ENCODE peak calls at places on chromosome 14, in seven cellular contexts. O is PC-3, X is fibroblast of lung, S is HCT116, V is adipocyte, Z is mammary epithelial cell, F is neuronal stem cell. P is an unnamed sample.

GRCh38 chr14:63203618-63204406 is 431 bp upstream of the RHOJ start:
- DNase-seq in O (peak; percentile 53), X (peak; percentile 99), S (no peak), V (peak; percentile 92), Z (peak; percentile 93), F (peak; percentile 48), P (no peak)

GRCh38 chr14:91873476-91874265 is 6.3 kb upstream of the TC2N start:
- DNase-seq in O (peak; percentile 53), X (peak; percentile 36), S (no peak), V (no peak), Z (peak; percentile 74), F (no peak), P (peak; percentile 91)

GRCh38 chr14:73717998-73718741 is 4.0 kb upstream of the PNMA1 start:
- DNase-seq in O (peak; percentile 1), X (peak; percentile 59), S (no peak), V (no peak), Z (no peak), F (no peak), P (no peak)

GRCh38 chr14:59159169-59159568 is 29.3 kb upstream of the DAAM1 start:
- DNase-seq in O (no peak), X (peak; percentile 61), S (no peak), V (peak; percentile 45), Z (no peak), F (no peak), P (no peak)

GRCh38 chr14:103185051-103186027 is 62.1 kb downstream of the TNFAIP2 start:
- DNase-seq in O (peak; percentile 80), X (peak; percentile 60), S (peak; percentile 40), V (peak; percentile 74), Z (peak; percentile 82), F (peak; percentile 51), P (no peak)

GRCh38 chr14:65258391-65258790 is 154.1 kb upstream of the FUT8 start:
- DNase-seq in O (peak; percentile 91), X (peak; percentile 78), S (peak; percentile 77), V (peak; percentile 50), Z (peak; percentile 80), F (no peak), P (no peak)

GRCh38 chr14:69535230-69535848 is 39.3 kb downstream of the CCDC177 start:
- DNase-seq in O (peak; percentile 71), X (peak; percentile 65), S (peak; percentile 42), V (peak; percentile 78), Z (peak; percentile 31), F (peak; percentile 66), P (no peak)

GRCh38 chr14:95255013-95255412 is 64.7 kb downstream of the CLMN start:
- DNase-seq in O (no peak), X (no peak), S (no peak), V (no peak), Z (no peak), F (no peak), P (no peak)

GRCh38 chr14:92481811-92482559 is 31.6 kb upstream of the RIN3 start:
- DNase-seq in O (no peak), X (no peak), S (no peak), V (no peak), Z (no peak), F (no peak), P (no peak)

GRCh38 chr14:93234798-93235197 is 27.7 kb downstream of the UBR7 start:
- DNase-seq in O (peak; percentile 94), X (peak; percentile 50), S (no peak), V (peak; percentile 14), Z (peak; percentile 79), F (no peak), P (no peak)

GRCh38 chr14:99159341-99160340 is 112.4 kb downstream of the BCL11B start:
- DNase-seq in O (no peak), X (no peak), S (no peak), V (no peak), Z (no peak), F (no peak), P (no peak)

GRCh38 chr14:101885254-101885576 is 79.2 kb upstream of the DYNC1H1 start:
- DNase-seq in O (no peak), X (no peak), S (no peak), V (no peak), Z (no peak), F (no peak), P (no peak)

GRCh38 chr14:46788994-46789393 is 137.4 kb upstream of the RPL10L start:
- DNase-seq in O (peak; percentile 13), X (no peak), S (no peak), V (no peak), Z (no peak), F (no peak), P (no peak)

GRCh38 chr14:28596336-28596735 is 170.3 kb upstream of the FOXG1 start:
- DNase-seq in O (peak; percentile 69), X (peak; percentile 71), S (no peak), V (peak; percentile 71), Z (peak; percentile 17), F (no peak), P (no peak)

DNA sequence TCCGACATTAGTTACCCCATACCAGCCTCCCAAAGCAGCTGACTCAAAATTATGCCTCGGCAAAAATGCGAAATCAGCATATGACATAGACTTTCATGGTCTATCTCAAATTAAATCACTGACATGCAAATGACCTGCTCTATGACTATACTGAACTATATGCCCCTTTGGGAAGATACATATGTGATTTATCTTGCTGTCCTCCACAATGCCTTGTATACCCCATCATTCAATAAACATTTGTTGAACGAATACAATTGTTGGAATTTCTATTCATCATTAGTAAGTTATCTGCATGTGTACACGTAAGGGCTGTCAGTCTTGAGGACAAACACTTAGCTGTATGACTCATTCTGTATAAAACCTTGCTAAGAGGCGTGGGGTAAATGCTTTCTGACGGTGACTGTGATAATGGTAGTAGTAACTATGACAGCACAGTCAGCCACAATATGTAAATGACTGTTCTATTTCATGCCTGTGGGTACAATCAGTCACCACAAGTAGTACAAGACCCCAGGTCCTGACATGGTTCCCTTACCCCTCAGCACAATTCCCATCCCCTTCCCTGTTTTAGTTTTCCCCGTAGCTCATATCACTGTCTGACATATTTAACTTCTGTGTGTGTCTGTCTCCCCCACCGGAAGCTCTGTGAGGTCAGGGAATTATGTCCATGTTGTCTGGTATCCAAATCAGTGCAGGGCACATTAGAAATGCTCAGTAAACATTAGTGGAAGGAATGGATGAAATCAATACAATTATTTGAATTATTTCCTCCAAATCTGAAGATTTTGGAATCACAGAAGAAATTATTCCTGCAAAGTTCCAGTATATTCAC is 42.8 kb downstream of the STXBP6 start:
- DNase-seq in O (peak; percentile 62), X (peak; percentile 83), S (no peak), V (peak; percentile 82), Z (peak; percentile 85), F (no peak), P (no peak)
- H3K9ac ChIP-seq in O (no peak overlapping the region), X (no peak overlapping the region), S (no peak overlapping the region), V (no peak overlapping the region), Z (no peak overlapping the region), F (no peak overlapping the region), P (no peak overlapping the region)

GRCh38 chr14:88386395-88386794 is 938 bp downstream of the SPATA7 start:
- DNase-seq in O (no peak), X (no peak), S (no peak), V (peak; percentile 8), Z (no peak), F (no peak), P (no peak)
- H3K4me3 ChIP-seq in O (peak overlapping the region; percentile 95), X (peak overlapping the region; percentile 82), S (peak overlapping the region; percentile 77), V (peak overlapping the region; percentile 92), Z (peak overlapping the region; percentile 93), F (peak overlapping the region; percentile 70), P (peak overlapping the region; percentile 51)

GRCh38 chr14:22484638-22485037 is 104.4 kb downstream of the DAD1 start:
- DNase-seq in O (no peak), X (no peak), S (no peak), V (peak; percentile 9), Z (no peak), F (no peak), P (no peak)
- H3K4me1 ChIP-seq in O (no peaks in the 10 kb centered on the region), X (no peaks in the 10 kb centered on the region), S (no peaks in the 10 kb centered on the region), V (peaks cover 53% of the 10 kb centered on the region), Z (no peaks in the 10 kb centered on the region), F (peaks cover 10% of the 10 kb centered on the region), P (no peaks in the 10 kb centered on the region)

DNA sequence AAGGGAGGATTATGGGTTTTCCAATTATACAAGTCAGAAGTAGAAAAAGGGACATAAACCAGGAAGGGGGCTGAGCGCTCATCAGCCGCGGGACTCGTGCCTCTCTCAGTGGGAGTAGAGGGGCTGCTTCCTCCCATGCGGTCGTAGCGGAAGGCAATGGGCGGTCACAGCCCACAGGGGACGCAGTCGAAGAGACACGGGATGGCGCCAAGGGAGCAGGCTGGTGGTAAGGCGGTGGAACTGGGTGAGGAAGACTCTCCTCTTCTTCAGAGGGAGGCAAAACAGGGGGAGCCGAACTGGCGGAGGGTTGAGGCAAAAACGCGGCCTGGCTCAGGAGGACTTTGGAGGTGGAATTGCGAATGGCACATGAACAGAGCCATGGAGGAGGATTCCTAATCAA is 677.7 kb downstream of the TMEM121 start:
- DNase-seq in O (no peak), X (no peak), S (no peak), V (no peak), Z (no peak), F (no peak), P (peak; percentile 40)
- H3K9ac ChIP-seq in O (no peak overlapping the region), X (no peak overlapping the region), S (no peak overlapping the region), V (no peak overlapping the region), Z (no peak overlapping the region), F (no peak overlapping the region), P (no peak overlapping the region)

GRCh38 chr14:51547260-51547659 is 104.5 kb upstream of the FRMD6 start:
- DNase-seq in O (peak; percentile 99), X (peak; percentile 100), S (peak; percentile 68), V (peak; percentile 97), Z (peak; percentile 99), F (no peak), P (no peak)
- H3K4me3 ChIP-seq in O (peak overlapping the region; percentile 9), X (no peak overlapping the region), S (no peak overlapping the region), V (no peak overlapping the region), Z (no peak overlapping the region), F (no peak overlapping the region), P (no peak overlapping the region)